ENCODE peak calls at places on chromosomes 13 and 19, in nine cellular contexts. O is tibial nerve, B is A549, Q is prostate gland, D is adrenal gland, Y is breast epithelium, K is Peyer's patch, A is transverse colon, C is suprapubic skin. L is an unnamed sample.

GRCh38 chr19:32130241-32130753 is 215.1 kb upstream of the ZNF507 start:
- DNase-seq in O (no peak), B (no peak), Q (peak; percentile 14), D (no peak), Y (no peak), K (no peak), A (no peak), C (no peak), L (no peak)

GRCh38 chr19:15125232-15126067 is 18.2 kb downstream of the SYDE1 start:
- DNase-seq in O (peak; percentile 96), B (peak; percentile 96), Q (peak; percentile 95), D (peak; percentile 99), Y (peak; percentile 97), K (peak; percentile 99), A (peak; percentile 99), C (peak; percentile 99), L (peak; percentile 97)

GRCh38 chr19:40585677-40586422 is 9.2 kb downstream of the SHKBP1 start:
- DNase-seq in O (no peak), B (peak; percentile 97), Q (no peak), D (no peak), Y (no peak), K (no peak), A (no peak), C (no peak), L (no peak)

GRCh38 chr19:2824129-2824528 is 4.5 kb downstream of the ZNF554 start:
- DNase-seq in O (no peak), B (no peak), Q (no peak), D (no peak), Y (no peak), K (no peak), A (no peak), C (no peak), L (no peak)

GRCh38 chr13:90416519-90416918 is 931.0 kb upstream of the MIR17HG start:
- DNase-seq in O (peak; percentile 7), B (no peak), Q (no peak), D (no peak), Y (peak; percentile 22), K (no peak), A (no peak), C (no peak), L (no peak)

GRCh38 chr13:32001392-32001768 is 30.2 kb upstream of the FRY start:
- DNase-seq in O (no peak), B (peak; percentile 39), Q (no peak), D (no peak), Y (no peak), K (no peak), A (no peak), C (no peak), L (peak; percentile 62)

GRCh38 chr19:46478356-46478986 is 7.1 kb upstream of the PNMA8A start:
- DNase-seq in O (no peak), B (peak; percentile 61), Q (no peak), D (no peak), Y (no peak), K (no peak), A (no peak), C (no peak), L (no peak)

GRCh38 chr13:24306632-24307031 is 2.7 kb upstream of the C1QTNF9 start:
- DNase-seq in O (no peak), B (no peak), Q (no peak), D (no peak), Y (no peak), K (no peak), A (no peak), C (no peak), L (no peak)

GRCh38 chr13:99978781-99979452 is 2.7 kb upstream of the ZIC2 start:
- DNase-seq in O (no peak), B (no peak), Q (no peak), D (peak; percentile 24), Y (peak; percentile 15), K (no peak), A (no peak), C (peak; percentile 50), L (no peak)

GRCh38 chr13:29454931-29455481 is 140.5 kb downstream of the SLC7A1 start:
- DNase-seq in O (no peak), B (peak; percentile 24), Q (peak; percentile 13), D (no peak), Y (peak; percentile 41), K (no peak), A (no peak), C (no peak), L (no peak)

GRCh38 chr19:13843104-13843921 is 33.6 kb upstream of the NANOS3 start:
- DNase-seq in O (no peak), B (peak; percentile 86), Q (peak; percentile 76), D (peak; percentile 75), Y (peak; percentile 92), K (no peak), A (peak; percentile 75), C (no peak), L (peak; percentile 57)

GRCh38 chr13:112510987-112511715 is 76.8 kb downstream of the TUBGCP3 start:
- DNase-seq in O (no peak), B (no peak), Q (no peak), D (no peak), Y (no peak), K (no peak), A (no peak), C (no peak), L (no peak)

GRCh38 chr13:45055198-45055901 is 65.0 kb upstream of the GTF2F2 start:
- DNase-seq in O (no peak), B (peak; percentile 22), Q (no peak), D (no peak), Y (no peak), K (no peak), A (peak; percentile 29), C (no peak), L (no peak)

GRCh38 chr13:28401303-28402056 is 93.4 kb downstream of the FLT1 start:
- DNase-seq in O (no peak), B (no peak), Q (no peak), D (no peak), Y (no peak), K (no peak), A (no peak), C (no peak), L (no peak)

GRCh38 chr13:37360556-37360955 is 238.0 kb downstream of the POSTN start:
- DNase-seq in O (no peak), B (no peak), Q (no peak), D (no peak), Y (no peak), K (no peak), A (no peak), C (no peak), L (no peak)

GRCh38 chr19:29320076-29320475 is 107.1 kb upstream of the UQCRFS1 start:
- DNase-seq in O (no peak), B (no peak), Q (no peak), D (no peak), Y (no peak), K (no peak), A (no peak), C (peak; percentile 15), L (no peak)

DNA sequence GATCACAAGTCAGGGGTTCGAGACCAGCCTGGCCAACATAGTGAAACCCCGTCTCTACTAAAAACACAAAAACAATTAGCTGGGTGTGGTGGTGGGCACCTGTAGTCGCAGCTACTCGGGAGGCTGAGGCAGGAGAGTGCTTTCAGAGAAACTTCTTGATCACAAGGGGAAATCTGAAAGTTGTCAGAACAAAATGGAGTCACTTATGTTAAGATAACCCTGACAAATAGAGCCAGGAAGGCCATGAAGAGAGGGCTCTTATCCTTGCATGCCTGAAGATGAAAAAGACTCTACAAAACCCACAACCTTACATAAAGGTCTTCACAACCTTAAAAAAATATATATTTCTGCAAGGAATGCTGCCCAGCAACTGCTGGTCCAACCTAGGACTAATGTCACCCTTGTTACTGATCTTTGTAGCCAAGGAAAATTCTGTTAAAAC is 1.2 kb downstream of the CARD8 start:
- DNase-seq in O (no peak), B (no peak), Q (no peak), D (no peak), Y (no peak), K (no peak), A (no peak), C (no peak), L (no peak)
- H3K4me3 ChIP-seq in O (peak overlapping the region; percentile 77), B (no peak overlapping the region), Q (peak overlapping the region; percentile 61), D (peak overlapping the region; percentile 72), Y (peak overlapping the region; percentile 75), K (peak overlapping the region; percentile 70), A (no peak overlapping the region), C (peak overlapping the region; percentile 64), L (no peak overlapping the region)

GRCh38 chr19:56152644-56153043 is 11.6 kb downstream of the ZNF444 start:
- DNase-seq in O (no peak), B (no peak), Q (no peak), D (no peak), Y (no peak), K (no peak), A (no peak), C (no peak), L (no peak)
- H3K27ac ChIP-seq in O (no peak overlapping the region), B (no peak overlapping the region), Q (no peak overlapping the region), D (no peak overlapping the region), Y (no peak overlapping the region), K (no peak overlapping the region), A (no peak overlapping the region), C (no peak overlapping the region), L (peak overlapping the region; percentile 62)

GRCh38 chr19:12721656-12722565 is 1.8 kb downstream of the TNPO2 start:
- DNase-seq in O (no peak), B (peak; percentile 24), Q (peak; percentile 60), D (peak; percentile 80), Y (peak; percentile 69), K (peak; percentile 52), A (peak; percentile 70), C (peak; percentile 88), L (peak; percentile 69)
- TF ChIP-seq POLR2A in O (no peak), B (no peak), Q (peak; percentile 4), D (no peak), Y (no peak), K (no peak), A (no peak), C (no peak), L (no peak)

GRCh38 chr19:37994823-37995130 is 87.8 kb downstream of the SIPA1L3 start:
- DNase-seq in O (no peak), B (no peak), Q (no peak), D (no peak), Y (no peak), K (no peak), A (no peak), C (no peak), L (no peak)
- H3K4me3 ChIP-seq in O (no peak overlapping the region), B (no peak overlapping the region), Q (no peak overlapping the region), D (no peak overlapping the region), Y (no peak overlapping the region), K (no peak overlapping the region), A (no peak overlapping the region), C (no peak overlapping the region), L (no peak overlapping the region)

GRCh38 chr13:77883328-77883727 is 35.3 kb downstream of the EDNRB start:
- DNase-seq in O (no peak), B (no peak), Q (no peak), D (no peak), Y (no peak), K (no peak), A (no peak), C (no peak), L (no peak)
- H3K27ac ChIP-seq in O (no peak overlapping the region), B (no peak overlapping the region), Q (no peak overlapping the region), D (no peak overlapping the region), Y (no peak overlapping the region), K (no peak overlapping the region), A (no peak overlapping the region), C (no peak overlapping the region), L (no peak overlapping the region)

DNA sequence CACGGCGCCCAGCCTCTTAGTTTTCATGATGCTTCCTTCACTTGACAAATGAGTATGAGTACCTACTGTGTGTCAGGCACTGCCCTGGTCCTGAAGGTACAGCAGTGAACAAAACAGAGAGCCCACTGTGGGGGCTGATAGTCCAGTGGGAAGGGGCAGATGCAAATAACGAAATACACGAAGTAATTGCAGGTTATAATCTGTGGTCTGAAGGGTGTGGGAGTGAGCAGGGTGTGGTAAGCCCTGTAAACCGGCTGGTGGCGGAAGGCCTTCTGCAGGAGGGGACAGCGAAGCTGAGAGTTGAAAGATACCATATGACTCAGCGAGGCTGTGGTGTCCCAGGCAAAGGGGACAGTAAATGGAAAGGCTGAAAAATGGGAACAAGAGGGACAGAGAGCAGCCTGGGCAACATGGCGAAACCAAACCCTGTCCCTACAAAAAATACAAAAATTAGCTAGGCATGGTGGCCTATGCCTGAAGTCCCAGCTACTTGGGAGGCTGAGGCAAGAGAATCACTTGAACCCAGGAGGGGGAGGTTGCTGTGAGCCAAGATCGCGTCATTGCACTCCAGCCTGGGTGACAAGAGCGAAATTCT is 60.5 kb downstream of the MAP4K1 start:
- DNase-seq in O (no peak), B (peak; percentile 44), Q (no peak), D (no peak), Y (no peak), K (peak; percentile 60), A (peak; percentile 63), C (no peak), L (no peak)
- TF ChIP-seq POLR2A in O (no peak), B (no peak), Q (no peak), D (no peak), Y (no peak), K (no peak), A (no peak), C (no peak), L (no peak)

L was measured in body of pancreas.